ENCODE peak calls at places on chromosomes 1 and 21, in four cellular contexts. S, K, V and P are unnamed samples.

GRCh38 chr1:100213141-100213540 is 35.1 kb upstream of the LRRC39 start:
- DNase-seq in S (no peak), K (no peak), V (no peak), P (no peak)

GRCh38 chr1:2800664-2801045 is 838 bp downstream of the TTC34 start:
- DNase-seq in S (no peak), K (no peak), V (no peak), P (no peak)

GRCh38 chr1:64956733-64957441 is 9.5 kb downstream of the JAK1 start:
- DNase-seq in S (no peak), K (no peak), V (no peak), P (no peak)

GRCh38 chr1:235105051-235106043 is 23.3 kb downstream of the TOMM20 start:
- DNase-seq in S (no peak), K (peak), V (no peak), P (no peak)

GRCh38 chr1:221394011-221394544 is 347.8 kb downstream of the DUSP10 start:
- DNase-seq in S (no peak), K (peak), V (peak), P (no peak)

GRCh38 chr21:42654179-42654912 is 925 bp downstream of the PDE9A start:
- DNase-seq in S (no peak), K (no peak), V (no peak), P (no peak)

GRCh38 chr1:160646192-160646591 is 652 bp downstream of the SLAMF1 start:
- DNase-seq in S (no peak), K (no peak), V (no peak), P (no peak)

GRCh38 chr21:33490991-33491372 is 534 bp downstream of the DNAJC28 start:
- DNase-seq in S (no peak), K (peak), V (no peak), P (no peak)

GRCh38 chr1:32014937-32015363 is 1.3 kb downstream of the KHDRBS1 start:
- DNase-seq in S (no peak), K (no peak), V (no peak), P (no peak)

GRCh38 chr1:41890841-41891311 is 27.8 kb downstream of the HIVEP3 start:
- DNase-seq in S (no peak), K (peak), V (no peak), P (no peak)

GRCh38 chr1:48236716-48237470 is 14.4 kb downstream of the SLC5A9 start:
- DNase-seq in S (no peak), K (peak), V (no peak), P (no peak)

GRCh38 chr1:207004931-207005830 is 27.4 kb downstream of the C1orf116 start:
- DNase-seq in S (peak), K (peak), V (no peak), P (no peak)

GRCh38 chr1:11045428-11046269 is 1.4 kb downstream of the MASP2 start:
- DNase-seq in S (no peak), K (no peak), V (no peak), P (no peak)

GRCh38 chr1:11421443-11421842 is 57.5 kb upstream of the DISP3 start:
- DNase-seq in S (no peak), K (no peak), V (no peak), P (no peak)

GRCh38 chr1:47656719-47657685 is 219.2 kb downstream of the FOXD2 start:
- DNase-seq in S (no peak), K (peak), V (no peak), P (no peak)

GRCh38 chr1:71049951-71050598 is 2.5 kb upstream of the PTGER3 start:
- DNase-seq in S (no peak), K (peak), V (peak), P (no peak)

GRCh38 chr1:12035306-12035705 is 16.0 kb downstream of the MIIP start:
- DNase-seq in S (no peak), K (peak), V (no peak), P (no peak)

GRCh38 chr1:81388435-81388834 is 412.3 kb upstream of the ADGRL2 start:
- DNase-seq in S (no peak), K (no peak), V (no peak), P (no peak)

GRCh38 chr21:45439901-45440461 is 35.0 kb downstream of the COL18A1 start:
- DNase-seq in S (no peak), K (no peak), V (no peak), P (no peak)

GRCh38 chr1:226821719-226822085 is 48.7 kb upstream of the PSEN2 start:
- DNase-seq in S (no peak), K (peak), V (no peak), P (no peak)

GRCh38 chr1:224879404-224879803 is 50.1 kb upstream of the DNAH14 start:
- DNase-seq in S (no peak), K (peak), V (no peak), P (no peak)

GRCh38 chr21:34073749-34074282 is 438 bp downstream of the MRPS6 start:
- DNase-seq in S (peak), K (no peak), V (no peak), P (no peak)

GRCh38 chr1:22739648-22740385 is 29.2 kb downstream of the EPHB2 start:
- DNase-seq in S (no peak), K (peak), V (peak), P (no peak)

GRCh38 chr1:157410457-157410856 is 141.9 kb downstream of the FCRL5 start:
- DNase-seq in S (no peak), K (no peak), V (no peak), P (no peak)

GRCh38 chr1:30856260-30856790 is 52.2 kb downstream of the SDC3 start:
- DNase-seq in S (no peak), K (peak), V (no peak), P (no peak)

GRCh38 chr1:19974822-19975416 is 4.5 kb downstream of the PLA2G2A start:
- DNase-seq in S (no peak), K (peak), V (peak), P (no peak)

GRCh38 chr1:5393146-5393545 is 599.1 kb downstream of the NPHP4 start:
- DNase-seq in S (no peak), K (no peak), V (no peak), P (no peak)

GRCh38 chr1:183956559-183957188 is 80.9 kb downstream of the COLGALT2 start:
- DNase-seq in S (peak), K (peak), V (peak), P (no peak)

DNA sequence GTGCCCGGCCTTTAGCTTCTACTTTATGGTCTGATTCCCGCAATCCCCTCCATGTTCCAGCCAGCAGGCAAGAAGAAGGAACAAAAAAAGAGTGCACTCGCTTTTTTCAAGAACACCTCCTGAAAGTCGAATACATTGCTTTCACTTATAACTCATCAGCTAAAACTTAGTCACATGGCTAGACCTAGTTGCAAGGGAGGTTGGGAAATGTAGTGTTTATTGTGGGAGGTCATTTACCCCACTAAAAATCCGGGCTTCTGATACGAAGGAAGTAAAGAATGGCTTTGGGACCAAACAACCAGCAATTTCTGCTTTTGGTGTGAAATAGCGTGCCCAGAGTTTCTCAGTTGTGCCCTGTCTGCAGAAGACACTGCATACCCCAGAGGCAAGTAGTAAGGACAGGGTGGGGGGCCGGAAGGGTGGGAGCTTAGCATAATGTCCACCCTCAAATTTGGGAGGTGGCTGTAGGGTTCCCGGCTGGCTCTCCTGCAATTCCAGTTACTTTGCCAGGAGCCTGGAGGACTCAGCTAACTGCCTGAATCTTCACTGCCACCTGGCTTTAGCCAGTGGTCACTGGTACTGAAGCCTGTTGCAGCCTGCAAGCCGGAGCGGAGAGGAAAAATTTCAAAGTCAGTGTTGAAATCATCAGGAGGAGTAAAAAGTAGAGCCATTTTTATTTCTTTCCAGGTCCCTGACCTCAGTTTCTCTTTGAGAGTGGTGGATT is 57.7 kb upstream of the F3 start:
- DNase-seq in S (no peak), K (peak), V (no peak), P (no peak)
- TF ChIP-seq CTCF in S (no peak), K (peak), V (peak), P (peak)

GRCh38 chr1:35807614-35808375 is at the start of gene AGO4:
- DNase-seq in S (peak), K (peak), V (no peak), P (no peak)
- TF ChIP-seq CTCF in S (no peak), K (no peak), V (no peak), P (no peak)

GRCh38 chr1:16644179-16645043 is 22.3 kb downstream of the RNU1-3 start:
- DNase-seq in S (peak), K (peak), V (peak), P (peak)
- TF ChIP-seq CTCF in S (peak), K (peak), V (peak), P (peak)

GRCh38 chr1:24294757-24295371 is 24.3 kb upstream of the GRHL3 start:
- DNase-seq in S (no peak), K (peak), V (no peak), P (no peak)

GRCh38 chr1:24292887-24293286 is 26.3 kb upstream of the GRHL3 start:
- DNase-seq in S (no peak), K (no peak), V (no peak), P (no peak)

GRCh38 chr1:24293392-24294227 is 25.5 kb upstream of the GRHL3 start:
- DNase-seq in S (no peak), K (no peak), V (no peak), P (no peak)

GRCh38 chr1:24295547-24295946 is 23.6 kb upstream of the GRHL3 start:
- DNase-seq in S (no peak), K (no peak), V (no peak), P (no peak)

DNA sequence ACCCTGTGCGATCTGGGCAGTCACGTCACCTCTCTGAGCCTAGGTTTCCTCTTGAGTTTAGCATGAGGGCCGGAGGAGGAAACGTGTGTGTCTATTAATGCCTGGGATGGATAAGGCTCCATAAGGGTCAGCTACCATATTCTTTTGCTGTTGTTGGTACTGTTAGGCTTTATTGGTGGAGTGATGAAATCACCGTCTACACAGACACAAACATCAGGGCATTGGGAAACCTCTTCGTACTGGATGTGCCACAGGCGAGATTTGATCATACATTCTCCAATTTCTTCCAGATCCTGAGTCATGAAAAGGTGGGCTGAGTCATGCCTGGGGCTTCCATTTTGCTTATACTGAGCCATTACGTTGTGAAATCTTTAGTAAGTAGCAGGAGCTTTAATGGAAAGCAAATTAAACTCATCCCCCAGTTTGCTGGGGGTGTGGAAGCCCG is 24.9 kb upstream of the GRHL3 start:
- DNase-seq in S (no peak), K (peak), V (peak), P (no peak)
- TF ChIP-seq CTCF in S (no peak), K (no peak), V (no peak), P (no peak)